ENCODE peak calls at places on chromosomes 3 and 15, in four cellular contexts. Y, E, T and V are unnamed samples.
A peak's percentile ranks its signal among the peaks of the same experiment; 100 is the strongest.

GRCh38 chr3:191005790-191006189 is 143.3 kb upstream of the GMNC start:
- DNase-seq in T (no peak), E (no peak), Y (no peak), V (no peak)

GRCh38 chr3:58564456-58565160 is 12.6 kb downstream of the FAM107A start:
- DNase-seq in T (peak; percentile 80), E (no peak), Y (no peak), V (no peak)

GRCh38 chr15:74193305-74193718 is 9.3 kb downstream of the STRA6 start:
- DNase-seq in E (no peak), T (peak; percentile 94), Y (no peak), V (no peak)

GRCh38 chr15:60020736-60021135 is 16.6 kb downstream of the FOXB1 start:
- DNase-seq in E (no peak), Y (no peak), T (no peak), V (no peak)

GRCh38 chr3:34856081-34856480 is 783.2 kb upstream of the ARPP21 start:
- DNase-seq in E (no peak), T (no peak), Y (no peak), V (no peak)

GRCh38 chr15:42727740-42728355 is 9.1 kb downstream of the CDAN1 start:
- DNase-seq in Y (no peak), E (no peak), T (no peak), V (peak; percentile 80)

GRCh38 chr15:29773816-29774215 is 48.5 kb downstream of the TJP1 start:
- DNase-seq in E (no peak), Y (no peak), T (no peak), V (no peak)

GRCh38 chr3:178381971-178382370 is 154.3 kb upstream of the KCNMB2 start:
- DNase-seq in Y (no peak), E (no peak), T (no peak), V (no peak)

GRCh38 chr3:71548995-71549394 is 34.5 kb downstream of the FOXP1 start:
- DNase-seq in E (no peak), T (no peak), Y (no peak), V (no peak)

GRCh38 chr3:66098436-66098835 is 59.7 kb upstream of the MAGI1 start:
- DNase-seq in E (no peak), T (no peak), Y (no peak), V (no peak)

GRCh38 chr3:188687389-188687788 is 484.4 kb upstream of the TPRG1 start:
- DNase-seq in Y (no peak), T (peak; percentile 62), E (no peak), V (no peak)

GRCh38 chr3:114093596-114093995 is 37.1 kb downstream of the QTRT2 start:
- DNase-seq in Y (no peak), E (no peak), T (peak; percentile 81), V (no peak)

GRCh38 chr3:172760406-172760805 is 9.9 kb downstream of the ECT2 start:
- DNase-seq in E (no peak), Y (no peak), T (peak; percentile 53), V (no peak)

GRCh38 chr3:184341925-184342324 is 4.5 kb downstream of the FAM131A start:
- DNase-seq in Y (no peak), T (no peak), E (no peak), V (peak; percentile 84)

GRCh38 chr3:16055606-16056209 is 118.8 kb upstream of the GALNT15 start:
- DNase-seq in T (no peak), E (no peak), Y (no peak), V (no peak)

GRCh38 chr3:17195192-17195611 is 310.4 kb downstream of the PLCL2 start:
- DNase-seq in Y (no peak), T (peak; percentile 31), E (no peak), V (no peak)

GRCh38 chr15:87623832-87624231 is 632.7 kb downstream of the NTRK3 start:
- DNase-seq in T (no peak), E (no peak), Y (peak; percentile 31), V (no peak)

GRCh38 chr15:57537072-57537471 is 54.6 kb upstream of the MYZAP start:
- DNase-seq in E (no peak), Y (no peak), T (peak; percentile 69), V (no peak)

GRCh38 chr3:120170223-120170622 is 76.0 kb upstream of the GSK3B start:
- DNase-seq in T (no peak), E (no peak), Y (no peak), V (no peak)

GRCh38 chr3:172749201-172749965 is 1.1 kb upstream of the ECT2 start:
- DNase-seq in Y (no peak), T (peak; percentile 90), E (no peak), V (no peak)

GRCh38 chr3:154842546-154842945 is 237.6 kb upstream of the MME start:
- DNase-seq in E (no peak), T (no peak), Y (no peak), V (no peak)

GRCh38 chr15:33279613-33280205 is 31.1 kb upstream of the RYR3 start:
- DNase-seq in Y (no peak), E (no peak), T (peak; percentile 56), V (no peak)

GRCh38 chr3:32575451-32575850 is 4.8 kb upstream of the DYNC1LI1 start:
- DNase-seq in E (no peak), Y (no peak), T (peak; percentile 16), V (no peak)

GRCh38 chr3:177553586-177553985 is 356.3 kb upstream of the TBL1XR1 start:
- DNase-seq in E (no peak), T (no peak), Y (no peak), V (no peak)

GRCh38 chr3:192273611-192274010 is 453.7 kb downstream of the FGF12 start:
- DNase-seq in Y (no peak), E (no peak), T (no peak), V (no peak)

GRCh38 chr3:152508705-152509104 is 240.0 kb downstream of the MBNL1 start:
- DNase-seq in E (no peak), Y (no peak), T (no peak), V (no peak)

GRCh38 chr3:48024401-48024800 is 8.2 kb upstream of the MAP4 start:
- DNase-seq in E (no peak), T (no peak), Y (no peak), V (no peak)

GRCh38 chr15:65369148-65369547 is 8.7 kb downstream of the IGDCC3 start:
- DNase-seq in T (no peak), E (no peak), Y (no peak), V (no peak)

GRCh38 chr3:128277378-128278049 is 124.2 kb downstream of the EEFSEC start:
- DNase-seq in Y (no peak), T (no peak), E (no peak), V (no peak)

GRCh38 chr3:72338942-72339749 is 509.1 kb downstream of the SHQ1 start:
- DNase-seq in E (no peak), Y (no peak), T (peak; percentile 98), V (no peak)

GRCh38 chr3:179071161-179071568 is 444 bp downstream of the ZMAT3 start:
- DNase-seq in Y (no peak), E (no peak), T (peak; percentile 25), V (no peak)

GRCh38 chr3:9251055-9251786 is 1.8 kb upstream of the SRGAP3 start:
- DNase-seq in E (no peak), T (no peak), Y (no peak), V (no peak)

GRCh38 chr3:9247361-9248231 is 1.9 kb downstream of the SRGAP3 start:
- DNase-seq in Y (no peak), E (no peak), T (no peak), V (no peak)

GRCh38 chr3:9248232-9249191 is 934 bp downstream of the SRGAP3 start:
- DNase-seq in Y (no peak), T (no peak), E (peak; percentile 29), V (no peak)

GRCh38 chr3:9250236-9250635 is 790 bp upstream of the SRGAP3 start:
- DNase-seq in E (no peak), Y (no peak), T (no peak), V (no peak)

DNA sequence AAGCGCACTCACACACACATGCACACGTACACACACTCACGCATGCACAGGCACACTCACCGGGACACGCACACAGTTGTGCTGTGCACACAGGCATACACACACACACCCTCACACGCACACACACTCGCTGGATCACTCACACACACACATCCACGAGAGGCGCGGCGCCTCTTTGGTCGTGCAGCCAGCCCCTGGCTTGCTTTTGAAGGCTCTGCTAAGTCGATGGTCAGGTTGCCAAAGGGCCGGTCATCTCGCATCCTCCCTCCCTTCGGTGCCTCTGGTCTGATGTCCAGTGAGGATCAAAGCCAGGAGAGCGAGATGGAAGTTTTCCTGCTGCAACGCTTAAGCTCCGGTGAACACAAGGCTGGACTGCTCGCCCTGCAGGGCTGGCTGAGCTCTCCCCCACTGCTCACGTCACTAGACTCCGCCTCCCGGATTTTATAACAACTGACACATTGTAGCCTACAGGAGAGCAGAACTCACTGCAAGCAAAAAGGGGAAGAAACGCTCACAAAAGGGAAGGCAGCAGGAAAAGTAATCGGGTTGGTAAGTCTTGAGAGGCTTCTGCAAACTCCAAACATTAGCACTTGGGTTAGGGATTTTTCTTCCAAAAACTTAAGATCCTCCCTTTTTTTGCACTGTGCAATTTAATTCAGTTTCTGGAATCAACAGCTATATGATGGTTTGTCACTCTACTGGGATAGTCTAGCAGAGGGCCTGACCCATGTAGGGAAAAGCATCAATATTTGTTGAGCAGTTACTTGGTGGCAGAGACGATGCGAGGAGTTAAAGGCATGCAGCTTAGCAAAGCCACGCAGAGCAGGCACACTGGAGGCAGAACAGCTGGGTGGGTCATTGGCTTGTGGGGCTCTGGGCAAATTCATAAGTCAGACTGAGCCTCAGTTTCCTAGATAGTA is at the start of gene SRGAP3:
- DNase-seq in E (peak; percentile 84), T (peak; percentile 91), Y (peak; percentile 88), V (peak; percentile 88)
- H3K27ac ChIP-seq in E (peak within 1 kb of the TSS; percentile 26), T (no peak within 1 kb of the TSS), Y (no peak within 1 kb of the TSS), V (peak within 1 kb of the TSS; percentile 5)

GRCh38 chr3:10285307-10285706 is 7.4 kb downstream of the GHRL start:
- DNase-seq in Y (no peak), T (no peak), E (no peak), V (no peak)
- H3K27ac ChIP-seq in Y (no peak overlapping the region), T (no peak overlapping the region), E (peak overlapping the region; percentile 8), V (no peak overlapping the region)

DNA sequence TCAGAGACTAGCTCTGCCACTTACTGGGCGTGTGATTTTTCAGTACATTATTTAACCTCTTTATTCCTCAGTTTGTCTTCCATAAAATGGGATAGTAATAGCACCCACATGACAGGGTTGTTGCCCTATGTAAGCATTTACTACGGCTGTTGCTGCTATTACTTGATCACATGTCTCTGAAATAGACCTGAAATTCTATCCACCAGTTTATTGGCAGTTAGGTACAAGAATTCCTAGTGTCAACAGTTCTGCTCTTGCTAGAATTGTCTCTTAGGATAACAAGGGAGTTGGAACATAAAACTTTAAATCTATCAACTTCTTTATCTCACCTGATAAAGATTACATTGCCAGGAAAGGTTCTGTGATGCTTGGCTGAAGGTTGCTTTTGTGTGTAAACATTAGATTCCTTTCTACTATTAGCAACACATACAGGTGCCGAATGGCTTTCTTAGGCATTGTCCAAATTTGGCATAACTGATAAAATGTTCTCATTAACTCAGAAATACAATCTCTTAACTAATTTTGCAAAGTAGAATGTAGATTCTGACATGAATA is 38.7 kb downstream of the ATP13A4 start:
- DNase-seq in T (no peak), E (no peak), Y (no peak), V (no peak)
- H3K27ac ChIP-seq in T (no peak overlapping the region), E (no peak overlapping the region), Y (no peak overlapping the region), V (no peak overlapping the region)

GRCh38 chr3:181403876-181404660 is 307.7 kb upstream of the SOX2 start:
- DNase-seq in T (no peak), Y (no peak), E (no peak), V (no peak)
- H3K27ac ChIP-seq in T (no peak overlapping the region), Y (no peak overlapping the region), E (no peak overlapping the region), V (no peak overlapping the region)

GRCh38 chr15:45521596-45522167 is 873 bp downstream of the SLC30A4 start:
- DNase-seq in T (no peak), E (peak; percentile 1), Y (no peak), V (no peak)

GRCh38 chr15:45522931-45523331 is 376 bp upstream of the SLC30A4 start:
- DNase-seq in E (peak; percentile 3), T (peak; percentile 13), Y (no peak), V (no peak)

GRCh38 chr15:45522179-45522930 is at the start of gene SLC30A4:
- DNase-seq in T (peak; percentile 20), Y (no peak), E (peak; percentile 55), V (peak; percentile 75)
- H3K27ac ChIP-seq in T (no peak within 1 kb of the TSS), Y (no peak within 1 kb of the TSS), E (no peak within 1 kb of the TSS), V (peak within 1 kb of the TSS; percentile 76)